ENCODE peak calls at places on chromosomes 11 and 22, in five cellular contexts. One of them, this sample, is unnamed.

GRCh38 chr11:33936057-33936456 is 44.2 kb upstream of the LMO2 start:
- DNase-seq in tibial nerve: no peak
- DNase-seq in mesothelial cell of epicardium: no peak
- DNase-seq in left colon: no peak
- DNase-seq in pons: no peak
- DNase-seq in this sample: no peak

GRCh38 chr22:23274146-23274526 is 93.8 kb downstream of the BCR start:
- DNase-seq in tibial nerve: no peak
- DNase-seq in mesothelial cell of epicardium: no peak
- DNase-seq in left colon: no peak
- DNase-seq in pons: no peak
- DNase-seq in this sample: no peak

GRCh38 chr22:39343259-39344045 is 6.3 kb upstream of the SYNGR1 start:
- DNase-seq in tibial nerve: no peak
- DNase-seq in mesothelial cell of epicardium: peak
- DNase-seq in left colon: peak
- DNase-seq in pons: peak
- DNase-seq in this sample: peak

GRCh38 chr11:38278457-38279141 is 1680.6 kb upstream of the RAG2 start:
- DNase-seq in tibial nerve: no peak
- DNase-seq in mesothelial cell of epicardium: no peak
- DNase-seq in left colon: no peak
- DNase-seq in pons: no peak
- DNase-seq in this sample: no peak

GRCh38 chr11:12800032-12800671 is 125.9 kb downstream of the TEAD1 start:
- DNase-seq in tibial nerve: no peak
- DNase-seq in mesothelial cell of epicardium: no peak
- DNase-seq in left colon: peak
- DNase-seq in pons: no peak
- DNase-seq in this sample: no peak

GRCh38 chr22:42167066-42167465 is 36.5 kb upstream of the CYP2D6 start:
- DNase-seq in tibial nerve: no peak
- DNase-seq in mesothelial cell of epicardium: no peak
- DNase-seq in left colon: no peak
- DNase-seq in pons: no peak
- DNase-seq in this sample: no peak

GRCh38 chr11:12285811-12286222 is 91.6 kb upstream of the PARVA start:
- DNase-seq in tibial nerve: no peak
- DNase-seq in mesothelial cell of epicardium: no peak
- DNase-seq in left colon: no peak
- DNase-seq in pons: no peak
- DNase-seq in this sample: no peak

GRCh38 chr11:69539416-69540117 is 58.1 kb downstream of the LINC01488 start:
- DNase-seq in tibial nerve: no peak
- DNase-seq in mesothelial cell of epicardium: no peak
- DNase-seq in left colon: peak
- DNase-seq in pons: peak
- DNase-seq in this sample: peak

GRCh38 chr11:44680982-44681597 is 45.7 kb upstream of the TSPAN18 start:
- DNase-seq in tibial nerve: no peak
- DNase-seq in mesothelial cell of epicardium: no peak
- DNase-seq in left colon: no peak
- DNase-seq in pons: no peak
- DNase-seq in this sample: no peak

GRCh38 chr22:31091106-31091975 is 10.2 kb downstream of the SMTN start:
- DNase-seq in tibial nerve: no peak
- DNase-seq in mesothelial cell of epicardium: no peak
- DNase-seq in left colon: peak
- DNase-seq in pons: no peak
- DNase-seq in this sample: no peak

GRCh38 chr22:46057206-46057605 is 80.2 kb upstream of the WNT7B start:
- DNase-seq in tibial nerve: peak
- DNase-seq in mesothelial cell of epicardium: no peak
- DNase-seq in left colon: peak
- DNase-seq in pons: peak
- DNase-seq in this sample: peak

GRCh38 chr11:133929401-133930052 is 27.2 kb downstream of the IGSF9B start:
- DNase-seq in tibial nerve: no peak
- DNase-seq in mesothelial cell of epicardium: no peak
- DNase-seq in left colon: no peak
- DNase-seq in pons: no peak
- DNase-seq in this sample: no peak

GRCh38 chr11:34870548-34871209 is 45.5 kb downstream of the APIP start:
- DNase-seq in tibial nerve: no peak
- DNase-seq in mesothelial cell of epicardium: no peak
- DNase-seq in left colon: no peak
- DNase-seq in pons: no peak
- DNase-seq in this sample: no peak

GRCh38 chr22:45742866-45743450 is 71.3 kb downstream of the ATXN10 start:
- DNase-seq in tibial nerve: no peak
- DNase-seq in mesothelial cell of epicardium: no peak
- DNase-seq in left colon: no peak
- DNase-seq in pons: no peak
- DNase-seq in this sample: no peak

GRCh38 chr11:64057890-64058289 is 22.2 kb downstream of the FLRT1 start:
- DNase-seq in tibial nerve: no peak
- DNase-seq in mesothelial cell of epicardium: no peak
- DNase-seq in left colon: no peak
- DNase-seq in pons: no peak
- DNase-seq in this sample: no peak

GRCh38 chr22:49483281-49483905 is 344.3 kb downstream of the BRD1 start:
- DNase-seq in tibial nerve: no peak
- DNase-seq in mesothelial cell of epicardium: no peak
- DNase-seq in left colon: no peak
- DNase-seq in pons: no peak
- DNase-seq in this sample: no peak

GRCh38 chr11:43354311-43354710 is 4.4 kb upstream of the TTC17 start:
- DNase-seq in tibial nerve: no peak
- DNase-seq in mesothelial cell of epicardium: no peak
- DNase-seq in left colon: no peak
- DNase-seq in pons: no peak
- DNase-seq in this sample: no peak

GRCh38 chr22:26428515-26429457 is at the start of gene ASPHD2:
- DNase-seq in tibial nerve: no peak
- DNase-seq in mesothelial cell of epicardium: peak
- DNase-seq in left colon: peak
- DNase-seq in pons: peak
- DNase-seq in this sample: no peak

GRCh38 chr11:31412946-31413345 is 43.3 kb downstream of the DNAJC24 start:
- DNase-seq in tibial nerve: no peak
- DNase-seq in mesothelial cell of epicardium: no peak
- DNase-seq in left colon: no peak
- DNase-seq in pons: no peak
- DNase-seq in this sample: no peak

GRCh38 chr11:85810521-85810870 is 445 bp downstream of the SYTL2 start:
- DNase-seq in tibial nerve: no peak
- DNase-seq in mesothelial cell of epicardium: no peak
- DNase-seq in left colon: no peak
- DNase-seq in pons: no peak
- DNase-seq in this sample: no peak

GRCh38 chr11:16630651-16631050 is 107.8 kb upstream of the C11orf58 start:
- DNase-seq in tibial nerve: no peak
- DNase-seq in mesothelial cell of epicardium: no peak
- DNase-seq in left colon: no peak
- DNase-seq in pons: no peak
- DNase-seq in this sample: no peak

GRCh38 chr11:61542024-61542461 is 33.5 kb downstream of the LRRC10B start:
- DNase-seq in tibial nerve: no peak
- DNase-seq in mesothelial cell of epicardium: no peak
- DNase-seq in left colon: no peak
- DNase-seq in pons: no peak
- DNase-seq in this sample: no peak

GRCh38 chr11:16787035-16787744 is 48.7 kb downstream of the C11orf58 start:
- DNase-seq in tibial nerve: no peak
- DNase-seq in mesothelial cell of epicardium: no peak
- DNase-seq in left colon: no peak
- DNase-seq in pons: no peak
- DNase-seq in this sample: no peak

GRCh38 chr11:71322861-71323582 is 70.6 kb upstream of the SHANK2 start:
- DNase-seq in tibial nerve: no peak
- DNase-seq in mesothelial cell of epicardium: no peak
- DNase-seq in left colon: no peak
- DNase-seq in pons: no peak
- DNase-seq in this sample: no peak

GRCh38 chr11:102117472-102118113 is 7.3 kb downstream of the YAP1 start:
- DNase-seq in tibial nerve: no peak
- DNase-seq in mesothelial cell of epicardium: no peak
- DNase-seq in left colon: no peak
- DNase-seq in pons: no peak
- DNase-seq in this sample: no peak

GRCh38 chr11:111472228-111472627 is 40.0 kb downstream of the BTG4 start:
- DNase-seq in tibial nerve: no peak
- DNase-seq in mesothelial cell of epicardium: no peak
- DNase-seq in left colon: no peak
- DNase-seq in pons: no peak
- DNase-seq in this sample: no peak

GRCh38 chr11:72627594-72628281 is 46.5 kb downstream of the PDE2A start:
- DNase-seq in tibial nerve: no peak
- DNase-seq in mesothelial cell of epicardium: no peak
- DNase-seq in left colon: peak
- DNase-seq in pons: peak
- DNase-seq in this sample: no peak

GRCh38 chr11:64802370-64803162 is 448 bp downstream of the MAP4K2 start:
- DNase-seq in tibial nerve: no peak
- DNase-seq in mesothelial cell of epicardium: no peak
- DNase-seq in left colon: peak
- DNase-seq in pons: no peak
- DNase-seq in this sample: peak

GRCh38 chr11:102643941-102644340 is 18.8 kb upstream of the MMP20 start:
- DNase-seq in tibial nerve: no peak
- DNase-seq in mesothelial cell of epicardium: no peak
- DNase-seq in left colon: no peak
- DNase-seq in pons: no peak
- DNase-seq in this sample: no peak